ENCODE peak calls at places on chromosomes 12 and 14, in ten cellular contexts. B is dorsolateral prefrontal cortex, S is GM13977, L is astrocyte of the cerebellum, Y is Calu3, C is mucosa of descending colon, P is omental fat pad, J is MCF 10A, G is fibroblast of lung, E is pancreas. Q is an unnamed sample.
A peak's percentile ranks its signal among the peaks of the same experiment; 100 is the strongest.

GRCh38 chr12:6767592-6768384 is 1.6 kb downstream of the PTMS start:
- DNase-seq in B (peak; percentile 52), S (no peak), L (no peak), Y (no peak), C (no peak), P (no peak), J (peak; percentile 23), G (no peak), E (no peak), Q (peak; percentile 11)

GRCh38 chr12:44873898-44874297 is 2.2 kb downstream of the NELL2 start:
- DNase-seq in B (no peak), S (peak; percentile 9), L (no peak), Y (no peak), C (no peak), P (no peak), J (peak; percentile 6), G (peak; percentile 18), E (no peak), Q (no peak)

GRCh38 chr14:104182857-104183425 is 44.6 kb downstream of the KIF26A start:
- DNase-seq in B (no peak), S (no peak), L (no peak), Y (no peak), C (no peak), P (no peak), J (no peak), G (no peak), E (no peak), Q (no peak)

GRCh38 chr14:91258021-91258618 is 13.6 kb upstream of the GPR68 start:
- DNase-seq in B (no peak), S (no peak), L (no peak), Y (no peak), C (no peak), P (no peak), J (peak; percentile 96), G (peak; percentile 40), E (no peak), Q (no peak)

GRCh38 chr14:84465890-84466289 is 1064.1 kb upstream of the FLRT2 start:
- DNase-seq in B (no peak), S (no peak), L (no peak), Y (no peak), C (no peak), P (no peak), J (peak; percentile 20), G (no peak), E (no peak), Q (no peak)

GRCh38 chr12:57816855-57817151 is 1.7 kb downstream of the AVIL start:
- DNase-seq in B (no peak), S (no peak), L (no peak), Y (no peak), C (no peak), P (no peak), J (peak; percentile 39), G (peak; percentile 64), E (no peak), Q (no peak)

GRCh38 chr14:22202313-22202712 is 386.7 kb downstream of the DAD1 start:
- DNase-seq in B (no peak), S (no peak), L (no peak), Y (no peak), C (no peak), P (no peak), J (no peak), G (no peak), E (no peak), Q (no peak)

GRCh38 chr14:71460091-71460490 is 472.1 kb upstream of the RGS6 start:
- DNase-seq in B (no peak), S (no peak), L (no peak), Y (no peak), C (no peak), P (no peak), J (no peak), G (no peak), E (no peak), Q (no peak)

GRCh38 chr14:85475113-85475512 is 54.8 kb upstream of the FLRT2 start:
- DNase-seq in B (no peak), S (no peak), L (no peak), Y (no peak), C (no peak), P (no peak), J (no peak), G (no peak), E (no peak), Q (no peak)

GRCh38 chr12:109880049-109880931 is at the start of gene GLTP:
- DNase-seq in B (peak; percentile 51), S (peak; percentile 97), L (peak; percentile 24), Y (peak; percentile 96), C (peak; percentile 91), P (peak; percentile 42), J (peak; percentile 88), G (peak; percentile 67), E (peak; percentile 92), Q (peak; percentile 91)

GRCh38 chr12:108097160-108097911 is 31.8 kb upstream of the WSCD2 start:
- DNase-seq in B (no peak), S (no peak), L (no peak), Y (no peak), C (no peak), P (no peak), J (no peak), G (no peak), E (no peak), Q (no peak)

GRCh38 chr14:78519863-78520262 is 349.7 kb downstream of the NRXN3 start:
- DNase-seq in B (no peak), S (peak; percentile 29), L (peak; percentile 12), Y (peak; percentile 38), C (no peak), P (no peak), J (peak; percentile 36), G (peak; percentile 6), E (no peak), Q (no peak)

DNA sequence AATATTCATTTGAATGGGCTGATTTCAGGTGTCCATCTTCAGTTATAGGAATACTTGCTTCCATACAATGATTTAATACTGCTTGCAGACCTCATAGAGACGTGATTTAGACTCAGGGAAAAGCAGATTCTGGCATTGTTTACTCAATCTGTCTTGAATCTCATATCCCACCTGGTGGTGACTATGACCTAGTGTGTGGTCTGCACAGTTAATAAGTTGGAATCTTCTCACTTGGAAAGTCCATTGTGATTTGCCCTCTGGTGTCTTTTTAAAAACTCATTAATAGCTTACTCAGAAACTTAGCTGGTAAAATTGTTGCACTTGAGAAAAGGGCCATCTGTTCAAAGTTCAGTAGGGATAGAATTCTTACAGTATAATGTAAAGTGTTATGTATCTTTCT is 106.0 kb downstream of the PELI2 start:
- DNase-seq in B (no peak), S (no peak), L (no peak), Y (no peak), C (no peak), P (no peak), J (no peak), G (peak; percentile 12), E (no peak), Q (no peak)
- TF ChIP-seq CTCF in B (no peak), S (no peak), L (peak; percentile 9), Y (no peak), C (no peak), P (no peak), J (no peak), G (no peak), E (no peak), Q (peak; percentile 30)

GRCh38 chr12:47772738-47773061 is 338 bp upstream of the SLC48A1 start:
- DNase-seq in B (no peak), S (no peak), L (no peak), Y (no peak), C (no peak), P (no peak), J (no peak), G (no peak), E (no peak), Q (no peak)
- TF ChIP-seq CTCF in B (peak; percentile 29), S (no peak), L (no peak), Y (no peak), C (no peak), P (no peak), J (no peak), G (no peak), E (peak; percentile 10), Q (no peak)

DNA sequence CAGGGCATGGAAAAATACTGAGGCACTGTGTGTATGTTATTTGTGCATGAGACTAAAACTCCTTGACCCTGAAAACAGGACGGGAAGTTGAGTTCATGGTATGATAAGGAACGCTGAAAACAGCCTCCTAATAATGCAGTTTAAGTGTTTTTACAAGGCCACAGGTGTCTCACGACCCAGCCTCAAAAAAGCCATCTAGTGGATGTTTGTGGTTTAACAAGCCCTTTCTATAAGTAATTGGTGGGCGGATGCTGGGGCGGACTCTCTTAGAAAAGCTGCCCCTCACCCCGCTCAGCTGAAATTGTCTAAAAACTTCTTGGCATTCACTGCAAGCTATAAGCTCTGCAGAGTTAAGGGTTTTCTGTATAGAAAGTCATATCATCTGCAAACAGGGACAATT is 184.5 kb downstream of the NUBPL start:
- DNase-seq in B (no peak), S (no peak), L (no peak), Y (no peak), C (no peak), P (no peak), J (no peak), G (no peak), E (no peak), Q (no peak)
- TF ChIP-seq CTCF in B (no peak), S (no peak), L (no peak), Y (no peak), C (no peak), P (no peak), J (peak; percentile 6), G (no peak), E (no peak), Q (no peak)

GRCh38 chr12:93902736-93903562 is 225.8 kb downstream of the CRADD start:
- DNase-seq in B (no peak), S (no peak), L (no peak), Y (peak; percentile 6), C (no peak), P (no peak), J (no peak), G (no peak), E (no peak), Q (no peak)

GRCh38 chr12:93896962-93897361 is 219.8 kb downstream of the CRADD start:
- DNase-seq in B (no peak), S (no peak), L (no peak), Y (no peak), C (no peak), P (no peak), J (no peak), G (no peak), E (no peak), Q (no peak)

GRCh38 chr12:93904124-93904523 is 226.9 kb downstream of the CRADD start:
- DNase-seq in B (no peak), S (no peak), L (no peak), Y (no peak), C (no peak), P (no peak), J (no peak), G (no peak), E (no peak), Q (no peak)

GRCh38 chr12:93902192-93902591 is 225.0 kb downstream of the CRADD start:
- DNase-seq in B (no peak), S (no peak), L (no peak), Y (no peak), C (no peak), P (no peak), J (no peak), G (no peak), E (no peak), Q (no peak)

DNA sequence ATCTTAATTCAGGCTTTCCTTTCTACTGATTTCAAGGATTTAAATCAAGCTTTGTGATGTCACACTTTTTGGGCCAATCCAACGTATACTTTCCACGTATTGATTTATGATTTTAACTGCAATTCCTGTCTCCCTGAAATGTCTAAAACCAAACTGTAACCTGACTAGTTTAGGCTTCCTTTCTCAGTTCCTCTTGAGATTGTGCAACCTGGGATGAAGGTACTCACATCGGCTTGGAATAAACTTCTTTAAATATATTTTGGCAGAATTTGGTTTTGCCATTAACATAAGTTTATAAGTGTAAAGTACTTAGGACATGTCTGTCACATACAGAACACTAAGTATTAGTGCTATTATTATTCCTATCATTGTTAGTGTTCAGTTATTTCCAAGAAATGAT is 224.6 kb downstream of the CRADD start:
- DNase-seq in B (no peak), S (no peak), L (no peak), Y (no peak), C (no peak), P (no peak), J (no peak), G (no peak), E (no peak), Q (no peak)
- TF ChIP-seq CTCF in B (no peak), S (no peak), L (no peak), Y (no peak), C (no peak), P (no peak), J (no peak), G (no peak), E (no peak), Q (no peak)